ENCODE peak calls at places on chromosomes 11 and 22, in ten cellular contexts. J is SIG-M5; E is T-helper 1 cell; T is HEK293T; F is activated CD4-positive, alpha-beta T cell treated with anti-CD3 and anti-CD28 coated beads for 24 hours; K is fibroblast of the conjunctiva; Z is stimulated activated CD8-positive, alpha-beta memory T cell treated with anti-CD3 and anti-CD28 coated beads, Interleukin-2, amount 100 ng/mL, for 48 hours; G is amygdala; R is stimulated activated naive CD4-positive, alpha-beta T cell; B is NCI-H2081. N is an unnamed sample.

GRCh38 chr11:8963569-8964323 is 496 bp downstream of the TMEM9B start:
- DNase-seq in B (peak; percentile 82), R (peak; percentile 72), J (no peak), F (peak; percentile 68), G (peak; percentile 74), K (peak; percentile 32), E (peak; percentile 69), T (peak; percentile 71), Z (peak; percentile 64), N (peak; percentile 53)

GRCh38 chr11:122748968-122749687 is 89.2 kb upstream of the CRTAM start:
- DNase-seq in G (peak; percentile 27), J (peak; percentile 33), T (no peak), R (no peak), Z (no peak), F (no peak), E (no peak), B (no peak), K (peak; percentile 60), N (no peak)

GRCh38 chr11:1563697-1564534 is 8.2 kb downstream of the DUSP8 start:
- DNase-seq in T (no peak), J (no peak), Z (no peak), R (no peak), F (no peak), B (no peak), G (no peak), K (no peak), E (no peak), N (no peak)

GRCh38 chr11:30585892-30586250 is 282 bp downstream of the MPPED2 start:
- DNase-seq in R (no peak), G (peak; percentile 11), T (peak; percentile 49), F (no peak), E (no peak), Z (no peak), B (no peak), J (no peak), K (no peak), N (no peak)

GRCh38 chr11:80441821-80442220 is 1001.0 kb upstream of the TENM4 start:
- DNase-seq in R (no peak), B (no peak), G (no peak), E (no peak), J (no peak), Z (no peak), F (no peak), K (no peak), T (no peak), N (no peak)

GRCh38 chr22:32144875-32145274 is 14.2 kb downstream of the C22orf42 start:
- DNase-seq in R (peak; percentile 35), T (no peak), G (no peak), E (no peak), J (peak; percentile 87), Z (no peak), F (no peak), B (no peak), K (no peak), N (no peak)

GRCh38 chr11:131231317-131231716 is 139.1 kb upstream of the NTM start:
- DNase-seq in J (no peak), Z (no peak), K (no peak), T (no peak), G (no peak), F (no peak), E (no peak), R (no peak), B (no peak), N (no peak)

GRCh38 chr22:47334596-47334995 is 572.1 kb downstream of the TBC1D22A start:
- DNase-seq in E (no peak), T (no peak), F (no peak), Z (no peak), B (no peak), J (no peak), R (no peak), G (no peak), K (no peak), N (no peak)

GRCh38 chr11:10480760-10481159 is 25.7 kb downstream of the AMPD3 start:
- DNase-seq in T (no peak), F (no peak), B (no peak), K (no peak), R (no peak), J (no peak), E (no peak), G (no peak), Z (no peak), N (no peak)

GRCh38 chr11:118051611-118052461 is 25.0 kb upstream of the TMPRSS4 start:
- DNase-seq in K (no peak), G (no peak), R (peak; percentile 88), B (no peak), E (peak; percentile 69), J (no peak), T (no peak), F (peak; percentile 33), Z (no peak), N (no peak)

GRCh38 chr11:33869511-33870422 is 22.1 kb downstream of the LMO2 start:
- DNase-seq in G (no peak), F (no peak), K (no peak), J (peak; percentile 61), B (peak; percentile 51), E (no peak), R (no peak), T (peak; percentile 53), Z (no peak), N (no peak)

GRCh38 chr22:30650508-30651116 is 15.0 kb downstream of the SLC35E4 start:
- DNase-seq in F (no peak), E (no peak), T (no peak), K (no peak), Z (no peak), B (no peak), G (peak; percentile 71), R (no peak), J (no peak), N (no peak)

GRCh38 chr22:21606775-21607174 is 23.0 kb downstream of the YDJC start:
- DNase-seq in E (no peak), B (no peak), R (no peak), Z (no peak), K (no peak), G (no peak), J (no peak), F (no peak), T (no peak), N (no peak)

GRCh38 chr11:93895106-93895862 is 44.9 kb upstream of the VSTM5 start:
- DNase-seq in B (peak; percentile 35), J (no peak), K (peak; percentile 62), R (peak; percentile 13), G (no peak), F (no peak), Z (no peak), E (no peak), T (peak; percentile 41), N (peak; percentile 49)

N was measured in HS-27A.